ENCODE peak calls at places on chromosomes 4 and X, in eight cellular contexts. S is psoas muscle; W is fibroblast of lung; R is IMR-90; F is hepatocyte; G is transverse colon; L is uterus; A is CD4-positive, alpha-beta T cell. Q is an unnamed sample. For H3K27me3, the result is how much of the 10 kb centered on the place peaks cover.

GRCh38 chrX:1453390-1453783 is 678 bp upstream of the ASMTL start:
- DNase-seq in L (no peak), F (no peak), W (no peak), G (no peak), A (peak), R (no peak), S (peak), Q (peak)

GRCh38 chr4:89222171-89222570 is 85.4 kb downstream of the GPRIN3 start:
- DNase-seq in S (no peak), F (peak), W (no peak), R (no peak), G (no peak), L (no peak), A (no peak), Q (no peak)

GRCh38 chr4:182188622-182189021 is 54.6 kb upstream of the TENM3 start:
- DNase-seq in W (peak), S (no peak), A (no peak), R (peak), G (no peak), F (no peak), L (no peak), Q (no peak)

GRCh38 chr4:70269674-70270073 is 27.3 kb downstream of the CSN3 start:
- DNase-seq in G (no peak), R (no peak), S (no peak), F (peak), L (no peak), W (no peak), A (no peak), Q (no peak)

GRCh38 chr4:61373901-61374611 is 173.9 kb downstream of the ADGRL3 start:
- DNase-seq in F (no peak), G (no peak), S (no peak), L (no peak), A (no peak), W (peak), R (peak), Q (peak)

GRCh38 chrX:40543661-40544328 is 37.0 kb upstream of the ATP6AP2 start:
- DNase-seq in G (no peak), F (peak), A (no peak), R (peak), W (peak), L (peak), S (no peak), Q (peak)

GRCh38 chrX:63350551-63350950 is 581 bp downstream of the SPIN4 start:
- DNase-seq in S (no peak), L (peak), A (no peak), F (peak), G (peak), R (no peak), W (peak), Q (peak)

GRCh38 chr4:152011469-152011868 is 250.7 kb upstream of the GATB start:
- DNase-seq in G (no peak), L (no peak), F (no peak), A (no peak), W (no peak), R (no peak), S (no peak), Q (no peak)

GRCh38 chr4:109803924-109804571 is 2.2 kb upstream of the CFI start:
- DNase-seq in W (peak), L (no peak), R (peak), G (peak), S (no peak), F (peak), A (peak), Q (no peak)

GRCh38 chr4:175427751-175428150 is 384.3 kb downstream of the GPM6A start:
- DNase-seq in L (no peak), A (no peak), R (no peak), G (no peak), W (no peak), F (no peak), S (no peak), Q (no peak)

GRCh38 chr4:119300388-119301131 is 21.4 kb downstream of the FABP2 start:
- DNase-seq in L (peak), A (peak), S (peak), W (peak), F (peak), R (peak), G (peak), Q (peak)

GRCh38 chr4:44146516-44146915 is 302.1 kb downstream of the KCTD8 start:
- DNase-seq in A (no peak), L (no peak), F (no peak), G (no peak), S (no peak), W (no peak), R (no peak), Q (peak)

GRCh38 chr4:177283167-177283566 is 26.5 kb upstream of the NEIL3 start:
- DNase-seq in G (no peak), R (peak), A (no peak), F (no peak), L (no peak), S (no peak), W (peak), Q (peak)

GRCh38 chr4:2526559-2526958 is 9.9 kb upstream of the FAM193A start:
- DNase-seq in L (no peak), G (no peak), R (no peak), W (no peak), S (no peak), F (no peak), A (no peak), Q (no peak)

GRCh38 chr4:1763550-1764080 is 29.5 kb upstream of the FGFR3 start:
- DNase-seq in S (no peak), W (peak), L (peak), F (peak), R (peak), A (no peak), G (peak), Q (no peak)

GRCh38 chr4:15738877-15739276 is 36.0 kb downstream of the BST1 start:
- DNase-seq in G (no peak), W (peak), A (no peak), R (peak), S (no peak), L (no peak), F (no peak), Q (no peak)

GRCh38 chrX:107146670-107147069 is 28.0 kb upstream of the RBM41 start:
- DNase-seq in W (no peak), A (no peak), L (no peak), F (no peak), G (no peak), R (peak), S (no peak), Q (peak)

GRCh38 chrX:16745102-16745501 is 25.7 kb downstream of the SYAP1 start:
- DNase-seq in W (no peak), R (no peak), A (no peak), S (no peak), L (no peak), G (no peak), F (no peak), Q (no peak)

GRCh38 chrX:19514791-19515614 is at the start of gene MAP3K15:
- DNase-seq in G (peak), A (no peak), R (no peak), L (no peak), W (peak), F (peak), S (peak), Q (no peak)

GRCh38 chrX:68944211-68944610 is 115.4 kb downstream of the EFNB1 start:
- DNase-seq in F (no peak), W (no peak), A (no peak), L (no peak), R (no peak), G (no peak), S (no peak), Q (no peak)

GRCh38 chrX:75278991-75279390 is 5.1 kb downstream of the UPRT start:
- DNase-seq in S (no peak), R (no peak), G (no peak), L (no peak), F (no peak), A (no peak), W (peak), Q (no peak)

GRCh38 chr4:38453253-38453881 is 210.6 kb upstream of the KLF3 start:
- DNase-seq in A (no peak), S (no peak), F (no peak), R (no peak), W (no peak), G (no peak), L (no peak), Q (no peak)

GRCh38 chrX:34778961-34779360 is 121.9 kb upstream of the TMEM47 start:
- DNase-seq in R (peak), S (no peak), F (no peak), L (no peak), A (no peak), W (peak), G (no peak), Q (peak)

GRCh38 chr4:7202391-7202790 is 10.1 kb downstream of the SORCS2 start:
- DNase-seq in S (no peak), A (no peak), W (peak), L (peak), G (no peak), R (peak), F (no peak), Q (no peak)

GRCh38 chrX:11111038-11111851 is at the start of gene HCCS:
- DNase-seq in G (peak), A (peak), F (peak), W (peak), L (peak), R (peak), S (peak), Q (no peak)

GRCh38 chr4:184287697-184288255 is 70.1 kb upstream of the ENPP6 start:
- DNase-seq in L (no peak), W (peak), A (no peak), S (no peak), F (peak), G (peak), R (peak), Q (peak)

GRCh38 chrX:41014776-41015175 is 70.5 kb upstream of the USP9X start:
- DNase-seq in G (no peak), L (no peak), A (no peak), F (no peak), R (peak), W (peak), S (no peak), Q (peak)

GRCh38 chrX:105150557-105150956 is 69.9 kb downstream of the TEX13A start:
- DNase-seq in S (no peak), G (no peak), F (no peak), L (no peak), A (no peak), R (no peak), W (no peak), Q (peak)

GRCh38 chrX:103248553-103248952 is 6.4 kb downstream of the TCEAL8 start:
- DNase-seq in W (peak), S (no peak), F (no peak), R (peak), L (no peak), G (no peak), A (no peak), Q (peak)

DNA sequence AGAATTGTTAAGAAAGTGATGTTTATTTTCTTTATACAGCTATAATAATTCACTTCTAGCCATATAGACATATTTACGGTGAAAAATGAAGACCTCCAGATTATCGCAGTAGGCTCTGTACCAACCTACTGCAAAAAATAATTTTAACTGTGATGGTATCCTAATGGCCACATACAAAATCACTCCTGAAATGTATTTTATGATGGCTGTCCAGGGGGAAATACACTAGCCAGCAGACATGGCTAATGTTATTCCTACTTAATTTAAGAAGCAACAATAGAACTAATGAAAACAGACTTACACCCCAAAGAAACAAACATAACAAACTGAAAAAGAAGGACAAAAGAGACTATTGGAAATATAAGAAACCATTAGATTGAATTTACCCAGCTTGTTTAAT is 4.6 kb downstream of the NKX6-1 start:
- DNase-seq in A (no peak), L (no peak), W (no peak), G (no peak), S (no peak), F (no peak), R (no peak), Q (no peak)
- H3K27me3 ChIP-seq in A (half or more), L (half or more), W (under half), G (half or more), S (under half), F (half or more), R (half or more), Q (half or more)

GRCh38 chr4:56211202-56211601 is 176.1 kb downstream of the AASDH start:
- DNase-seq in R (no peak), F (no peak), A (no peak), L (no peak), S (no peak), G (no peak), W (no peak), Q (no peak)
- TF ChIP-seq CTCF in R (no peak), F (no peak), A (no peak), L (no peak), S (no peak), G (no peak), W (no peak), Q (no peak)

DNA sequence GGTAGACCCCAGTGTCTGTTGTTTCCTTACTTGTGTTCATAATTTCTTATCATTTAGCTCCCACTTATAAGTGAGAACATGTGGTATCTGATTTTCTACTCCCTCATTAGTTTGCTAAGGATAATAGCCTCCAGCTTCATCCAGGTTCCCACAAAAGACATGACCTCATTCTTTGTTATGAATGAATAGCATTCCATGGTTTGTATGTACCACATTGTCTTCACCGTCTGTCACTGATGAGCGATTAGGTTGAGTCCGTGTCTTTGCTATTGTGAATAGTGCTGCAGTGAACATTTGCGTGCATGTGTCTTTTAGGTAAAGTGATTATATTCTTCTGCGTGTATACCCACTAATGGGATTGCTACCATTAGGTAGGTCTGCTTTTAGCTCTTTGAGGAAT is 624.3 kb upstream of the EPHA5 start:
- DNase-seq in L (no peak), G (no peak), A (no peak), W (peak), R (no peak), F (no peak), S (no peak), Q (peak)
- H3K27me3 ChIP-seq in L (under half), G (under half), A (under half), W (under half), R (under half), F (under half), S (under half), Q (under half)

GRCh38 chrX:149504915-149505651 is at the start of gene IDS:
- DNase-seq in A (peak), G (peak), W (peak), S (peak), R (peak), F (peak), L (peak), Q (no peak)
- TF ChIP-seq CTCF in A (no peak), G (no peak), W (no peak), S (no peak), R (no peak), F (peak), L (no peak), Q (peak)

GRCh38 chr4:13542577-13543042 is 1.7 kb downstream of the NKX3-2 start:
- DNase-seq in L (no peak), S (no peak), A (no peak), R (no peak), W (no peak), F (no peak), G (no peak), Q (no peak)

GRCh38 chr4:13545394-13545808 is 1.1 kb upstream of the NKX3-2 start:
- DNase-seq in S (no peak), G (no peak), W (no peak), R (no peak), A (no peak), L (no peak), F (no peak), Q (no peak)

GRCh38 chr4:13543091-13543581 is 1.2 kb downstream of the NKX3-2 start:
- DNase-seq in R (no peak), F (no peak), G (no peak), A (no peak), W (no peak), L (no peak), S (no peak), Q (no peak)

GRCh38 chr4:13544556-13545393 is 467 bp upstream of the NKX3-2 start:
- DNase-seq in S (no peak), G (peak), F (peak), L (peak), W (peak), R (peak), A (no peak), Q (peak)

DNA sequence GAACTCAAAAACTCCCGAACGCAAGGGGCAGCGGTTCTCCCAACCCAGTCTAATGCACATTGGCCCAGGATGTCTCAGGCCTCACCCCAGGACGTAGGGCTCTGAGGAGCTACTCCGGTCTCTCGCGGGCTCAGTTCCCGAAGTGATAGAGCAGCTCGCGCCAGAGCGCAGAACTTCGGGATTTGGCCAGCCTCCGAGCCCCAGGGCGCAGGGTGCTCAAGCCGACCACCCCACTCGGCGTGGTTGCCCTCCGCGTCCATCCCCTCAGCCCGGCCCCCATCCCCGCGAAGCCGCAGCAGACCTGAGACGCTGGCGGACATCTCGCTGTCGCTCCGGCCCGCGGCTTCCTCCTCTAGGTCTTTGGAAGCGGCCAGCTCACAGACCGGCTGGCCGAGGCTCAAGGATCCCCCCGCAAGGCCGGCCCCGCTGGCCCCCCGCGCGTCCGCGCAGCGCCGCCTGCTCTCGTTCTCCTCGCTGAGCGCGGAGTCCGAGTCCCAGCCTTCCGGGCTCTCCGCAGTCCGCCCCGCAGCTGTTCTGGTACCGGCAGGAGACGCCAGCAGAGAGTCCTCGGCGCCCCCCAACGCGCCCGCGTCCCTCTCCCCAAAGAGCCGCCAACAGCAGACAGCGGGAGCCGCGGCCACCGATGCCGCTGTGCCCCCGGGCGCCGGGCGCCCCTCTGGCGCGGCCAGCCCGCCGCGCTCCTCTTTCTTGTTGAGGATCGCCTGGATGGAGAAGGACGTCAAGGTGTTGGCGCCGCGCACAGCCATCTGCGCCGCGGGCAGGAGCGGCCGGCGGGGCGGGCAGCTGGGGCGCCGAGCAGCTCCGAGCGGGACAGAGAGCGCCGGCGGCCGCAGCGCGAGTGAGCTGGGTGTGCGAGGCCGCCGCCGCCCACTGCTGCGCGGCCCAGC is at the start of gene NKX3-2:
- DNase-seq in S (no peak), G (no peak), F (peak), L (no peak), A (no peak), R (peak), W (peak), Q (peak)
- H3K27me3 ChIP-seq in S (under half), G (half or more), F (half or more), L (under half), A (half or more), R (half or more), W (half or more), Q (half or more)

Q was measured in foreskin keratinocyte.